ENCODE peak calls at places on chromosome 21, in nine cellular contexts. F is GM23248, Z is endothelial cell of umbilical vein, D is fibroblast of lung, K is neural progenitor cell, W is hepatocyte, A is HepG2, J is HCT116, X is PC-9. L is an unnamed sample.

GRCh38 chr21:37045139-37045538 is 27.7 kb downstream of the PIGP start:
- DNase-seq in X (no peak), K (no peak), Z (no peak), A (no peak), W (no peak), F (no peak), J (no peak), D (no peak), L (peak; percentile 76)

GRCh38 chr21:42252267-42252666 is 33.3 kb downstream of the ABCG1 start:
- DNase-seq in X (no peak), J (no peak), F (no peak), A (no peak), D (no peak), W (no peak), K (no peak), Z (no peak), L (no peak)

GRCh38 chr21:29114765-29115164 is 15.7 kb upstream of the MAP3K7CL start:
- DNase-seq in A (no peak), Z (no peak), K (peak; percentile 24), J (peak; percentile 21), W (no peak), F (peak; percentile 74), X (peak; percentile 94), D (peak; percentile 92), L (no peak)

GRCh38 chr21:41510500-41510899 is 2.5 kb upstream of the TMPRSS2 start:
- DNase-seq in A (peak; percentile 36), J (no peak), X (no peak), W (peak; percentile 52), D (no peak), F (no peak), Z (no peak), K (no peak), L (no peak)

GRCh38 chr21:37558676-37559204 is 192.2 kb downstream of the DYRK1A start:
- DNase-seq in D (no peak), F (no peak), X (no peak), K (no peak), J (no peak), Z (no peak), A (no peak), W (no peak), L (no peak)

GRCh38 chr21:36397606-36398005 is 12.4 kb downstream of the CHAF1B start:
- DNase-seq in W (no peak), J (no peak), K (no peak), A (no peak), Z (no peak), D (no peak), X (no peak), F (no peak), L (no peak)

GRCh38 chr21:41431788-41432548 is 5.9 kb downstream of the MX1 start:
- DNase-seq in J (no peak), A (no peak), X (no peak), K (no peak), F (no peak), W (no peak), Z (no peak), D (no peak), L (no peak)

GRCh38 chr21:22120616-22121266 is 1122.5 kb downstream of the NCAM2 start:
- DNase-seq in A (no peak), X (no peak), W (peak; percentile 9), F (peak; percentile 10), Z (no peak), J (no peak), D (no peak), K (peak; percentile 54), L (no peak)

GRCh38 chr21:41562101-41563000 is 54.4 kb upstream of the TMPRSS2 start:
- DNase-seq in F (peak; percentile 61), Z (no peak), W (no peak), A (no peak), K (no peak), D (no peak), J (no peak), X (no peak), L (no peak)

GRCh38 chr21:39072468-39072867 is 110.8 kb downstream of the PSMG1 start:
- DNase-seq in J (no peak), Z (no peak), D (no peak), X (no peak), A (no peak), F (no peak), K (no peak), W (no peak), L (no peak)
- H3K27ac ChIP-seq in J (no peak overlapping the region), Z (no peak overlapping the region), D (no peak overlapping the region), X (no peak overlapping the region), A (peak overlapping the region; percentile 53), F (no peak overlapping the region), K (no peak overlapping the region), W (peak overlapping the region; percentile 53), L (no peak overlapping the region)

GRCh38 chr21:44708213-44708865 is 3.0 kb downstream of the TSPEAR start:
- DNase-seq in W (no peak), J (no peak), Z (no peak), D (no peak), K (peak; percentile 47), F (no peak), A (no peak), X (no peak), L (no peak)

GRCh38 chr21:44708866-44709425 is 2.4 kb downstream of the TSPEAR start:
- DNase-seq in K (no peak), J (no peak), Z (no peak), D (no peak), A (no peak), X (no peak), W (no peak), F (no peak), L (no peak)

GRCh38 chr21:44704636-44705001 is 6.8 kb downstream of the TSPEAR start:
- DNase-seq in Z (no peak), W (no peak), J (no peak), X (no peak), D (no peak), K (no peak), F (no peak), A (no peak), L (no peak)

GRCh38 chr21:44706026-44706705 is 5.2 kb downstream of the TSPEAR start:
- DNase-seq in J (no peak), A (no peak), Z (no peak), X (no peak), W (no peak), K (no peak), F (no peak), D (no peak), L (no peak)

DNA sequence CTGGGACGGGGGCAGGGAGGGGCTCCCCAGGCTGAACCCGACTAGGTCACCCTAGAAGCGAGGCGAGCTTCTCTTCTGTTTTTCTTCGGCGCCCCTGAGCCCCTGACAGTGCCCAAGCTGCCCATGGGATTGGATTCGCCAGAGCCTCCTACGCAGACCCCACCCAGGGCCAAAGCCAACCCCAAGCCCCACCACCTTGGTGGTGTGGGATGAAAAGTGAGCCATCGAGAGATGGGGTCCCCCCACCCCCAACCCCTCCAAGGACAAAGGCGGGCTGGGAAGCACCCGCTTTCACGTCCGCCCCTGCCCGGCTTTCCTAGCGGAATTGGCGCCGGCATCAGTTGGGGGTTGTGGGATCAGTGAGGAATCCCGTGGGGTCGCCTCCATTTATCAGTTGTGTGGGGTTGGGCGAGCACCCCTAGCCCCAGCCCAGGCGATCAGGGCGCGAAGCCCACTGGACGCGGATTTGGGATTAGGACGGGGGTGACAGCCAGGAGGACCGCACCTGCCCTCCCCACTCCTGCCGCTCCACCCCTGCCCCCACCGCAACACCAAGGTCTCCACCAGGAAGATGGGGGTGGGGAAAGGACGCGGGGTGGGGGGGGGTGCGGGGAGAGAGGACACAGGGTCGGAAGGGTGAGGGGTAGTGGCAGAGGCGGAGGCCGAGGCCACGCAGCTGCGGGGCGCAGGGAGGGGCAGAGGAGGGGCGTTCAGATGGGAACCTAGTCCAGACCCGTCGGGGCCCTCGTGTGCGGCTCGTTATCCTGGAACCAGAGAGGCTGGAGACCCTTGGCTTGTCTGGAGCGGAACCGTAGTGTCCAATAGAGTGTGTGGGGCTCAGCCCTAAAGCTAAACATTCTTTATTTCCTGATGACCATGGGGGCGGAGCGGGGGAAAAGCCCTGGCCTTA is 4.4 kb downstream of the TSPEAR start:
- DNase-seq in W (no peak), X (no peak), J (no peak), D (no peak), Z (no peak), K (peak; percentile 51), F (no peak), A (no peak), L (no peak)
- TF ChIP-seq EZH2 in W (no peak), X (no peak), J (no peak), D (no peak), Z (no peak), K (peak; percentile 98), F (no peak), A (no peak), L (no peak)

GRCh38 chr21:44349847-44350772 is 3.3 kb upstream of the TRPM2 start:
- DNase-seq in K (no peak), D (no peak), A (no peak), Z (no peak), J (no peak), W (no peak), X (no peak), F (no peak), L (no peak)

GRCh38 chr21:44348861-44349260 is 4.6 kb upstream of the TRPM2 start:
- DNase-seq in X (no peak), A (no peak), J (no peak), D (no peak), K (no peak), F (no peak), W (no peak), Z (no peak), L (no peak)

GRCh38 chr21:44349416-44349846 is 4.0 kb upstream of the TRPM2 start:
- DNase-seq in X (no peak), F (no peak), Z (no peak), J (no peak), D (no peak), W (no peak), K (no peak), A (no peak), L (no peak)

GRCh38 chr21:44345495-44345894 is 6.3 kb upstream of the CFAP410 start:
- DNase-seq in K (no peak), Z (no peak), W (no peak), D (no peak), F (no peak), X (no peak), A (no peak), J (no peak), L (no peak)

GRCh38 chr21:44347911-44348451 is 5.4 kb upstream of the TRPM2 start:
- DNase-seq in A (no peak), J (no peak), X (no peak), Z (no peak), W (no peak), K (no peak), F (no peak), D (no peak), L (no peak)
- H3K27ac ChIP-seq in A (no peak overlapping the region), J (no peak overlapping the region), X (no peak overlapping the region), Z (no peak overlapping the region), W (no peak overlapping the region), K (no peak overlapping the region), F (no peak overlapping the region), D (no peak overlapping the region), L (no peak overlapping the region)

DNA sequence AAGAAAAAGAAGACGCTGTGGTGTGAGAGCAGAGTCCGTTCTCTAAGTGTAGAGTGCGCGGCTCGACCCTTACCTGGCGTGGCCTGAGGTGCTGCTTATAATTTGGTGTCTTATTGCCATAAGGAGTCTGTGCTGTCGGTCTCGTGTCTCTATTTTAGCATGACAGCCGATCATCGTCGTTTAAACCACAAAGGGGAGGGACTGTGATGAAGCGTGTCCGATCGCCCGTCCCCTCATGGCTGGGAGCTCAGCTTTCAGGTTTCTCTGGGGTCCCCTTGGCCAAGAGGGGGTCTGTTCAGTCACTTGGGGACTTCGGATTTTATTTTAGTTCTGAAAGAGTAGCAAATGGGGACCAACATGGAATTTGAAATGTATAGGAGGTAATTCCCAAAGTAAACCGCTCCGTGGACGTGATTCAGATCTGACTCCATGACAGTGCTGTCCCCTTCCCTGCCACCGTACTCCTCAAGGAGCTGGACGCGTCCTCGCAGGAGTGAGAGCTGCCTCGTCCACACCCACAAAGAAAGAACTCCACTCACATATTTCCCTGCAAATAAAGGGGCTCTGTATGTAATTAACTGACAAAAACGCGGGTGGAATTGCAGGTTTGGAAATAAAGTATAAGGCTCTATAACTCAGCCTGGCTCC is 183.5 kb downstream of the ETS2 start:
- DNase-seq in A (no peak), Z (no peak), F (no peak), K (no peak), J (no peak), W (no peak), X (no peak), D (no peak), L (no peak)
- TF ChIP-seq EZH2 in A (no peak), Z (no peak), F (no peak), K (no peak), J (no peak), W (no peak), X (no peak), D (no peak), L (no peak)